ENCODE peak calls at places on chromosome 1, in four cellular contexts. I is astrocyte, Q is bronchial epithelial cell, Z is nephron progenitor cell. E is an unnamed sample.
A peak's percentile ranks its signal among the peaks of the same experiment; 100 is the strongest.

GRCh38 chr1:167641786-167642500 is 11.9 kb downstream of the RCSD1 start:
- DNase-seq in Q (no peak), I (no peak), Z (no peak), E (no peak)

GRCh38 chr1:21550097-21550496 is 40.9 kb downstream of the ALPL start:
- DNase-seq in I (peak; percentile 57), Z (no peak), Q (no peak), E (no peak)

GRCh38 chr1:109161836-109162606 is 48.1 kb downstream of the ELAPOR1 start:
- DNase-seq in Z (no peak), Q (peak; percentile 86), I (peak; percentile 80), E (peak; percentile 53)

GRCh38 chr1:9984253-9984652 is 12.8 kb upstream of the RBP7 start:
- DNase-seq in I (no peak), Q (no peak), Z (no peak), E (no peak)

GRCh38 chr1:12525311-12526181 is 92.5 kb downstream of the DHRS3 start:
- DNase-seq in I (no peak), Q (no peak), Z (no peak), E (no peak)

GRCh38 chr1:204706838-204707509 is 21.4 kb upstream of the LRRN2 start:
- DNase-seq in Z (no peak), I (no peak), Q (no peak), E (no peak)

GRCh38 chr1:21541835-21542234 is 32.6 kb downstream of the ALPL start:
- DNase-seq in Z (no peak), Q (no peak), I (peak; percentile 91), E (no peak)

GRCh38 chr1:21089711-21090110 is 87.0 kb downstream of the EIF4G3 start:
- DNase-seq in I (no peak), Q (no peak), Z (no peak), E (no peak)

GRCh38 chr1:172342584-172343245 is 77.8 kb upstream of the C1orf105 start:
- DNase-seq in I (peak; percentile 8), Z (no peak), Q (peak; percentile 47), E (no peak)

GRCh38 chr1:111221633-111222286 is 5.8 kb upstream of the CHI3L2 start:
- DNase-seq in I (peak; percentile 25), Q (no peak), Z (no peak), E (peak; percentile 98)

GRCh38 chr1:72757843-72758242 is 475.5 kb upstream of the NEGR1 start:
- DNase-seq in Z (no peak), I (no peak), Q (no peak), E (no peak)

GRCh38 chr1:246308533-246309075 is 198.5 kb downstream of the SMYD3 start:
- DNase-seq in Z (no peak), I (no peak), Q (no peak), E (no peak)

GRCh38 chr1:210739627-210740026 is 394.3 kb downstream of the KCNH1 start:
- DNase-seq in Q (no peak), Z (peak; percentile 9), I (peak; percentile 6), E (no peak)

GRCh38 chr1:53896673-53897229 is 2.8 kb downstream of the DIO1 start:
- DNase-seq in Z (no peak), Q (peak; percentile 49), I (peak; percentile 82), E (no peak)

GRCh38 chr1:154972517-154973343 is 1.8 kb upstream of the CKS1B start:
- DNase-seq in Z (peak; percentile 61), Q (peak; percentile 98), I (peak; percentile 97), E (no peak)

GRCh38 chr1:227532019-227532619 is 31.2 kb upstream of the ZNF678 start:
- DNase-seq in Z (no peak), Q (peak; percentile 26), I (no peak), E (no peak)

GRCh38 chr1:112146201-112146715 is 156.8 kb upstream of the KCND3 start:
- DNase-seq in Q (no peak), Z (no peak), I (no peak), E (no peak)

GRCh38 chr1:244341455-244342450 is 110.0 kb downstream of the ADSS2 start:
- DNase-seq in Q (peak; percentile 98), I (peak; percentile 49), Z (no peak), E (no peak)

GRCh38 chr1:224302947-224303346 is 27.0 kb downstream of the NVL start:
- DNase-seq in I (no peak), Z (no peak), Q (peak; percentile 24), E (no peak)

GRCh38 chr1:221138516-221138915 is 259.3 kb downstream of the HLX start:
- DNase-seq in I (no peak), Z (no peak), Q (no peak), E (no peak)

GRCh38 chr1:169106921-169107672 is 607 bp downstream of the ATP1B1 start:
- DNase-seq in I (no peak), Z (peak; percentile 61), Q (no peak), E (no peak)

GRCh38 chr1:209755926-209756607 is at the start of gene TRAF3IP3:
- DNase-seq in Q (no peak), I (no peak), Z (no peak), E (peak; percentile 93)

GRCh38 chr1:2019162-2019542 is at the start of gene GABRD:
- DNase-seq in Z (peak; percentile 63), Q (no peak), I (no peak), E (no peak)

GRCh38 chr1:43007377-43008105 is 48.9 kb upstream of the SLC2A1 start:
- DNase-seq in Q (peak; percentile 34), I (no peak), Z (peak; percentile 64), E (no peak)

GRCh38 chr1:166391677-166392076 is 224.9 kb upstream of the FAM78B start:
- DNase-seq in I (peak; percentile 18), Q (peak; percentile 30), Z (no peak), E (no peak)

GRCh38 chr1:206796984-206797402 is 24.7 kb upstream of the IL10 start:
- DNase-seq in Z (no peak), Q (no peak), I (no peak), E (no peak)

GRCh38 chr1:1610796-1611597 is 4.3 kb upstream of the MIB2 start:
- DNase-seq in Q (no peak), I (no peak), Z (no peak), E (no peak)

GRCh38 chr1:201652180-201652579 is 113.3 kb downstream of the NAV1 start:
- DNase-seq in I (no peak), Z (no peak), Q (no peak), E (no peak)

GRCh38 chr1:228955691-228956090 is 220.4 kb downstream of the RHOU start:
- DNase-seq in I (peak; percentile 75), Q (peak; percentile 27), Z (no peak), E (no peak)

GRCh38 chr1:45410850-45411509 is 70.7 kb upstream of the MUTYH start:
- DNase-seq in I (peak; percentile 12), Q (peak; percentile 58), Z (no peak), E (no peak)

GRCh38 chr1:248183996-248184395 is 9.4 kb downstream of the OR2M2 start:
- DNase-seq in I (no peak), Q (no peak), Z (no peak), E (no peak)

GRCh38 chr1:71193153-71193552 is 112.3 kb upstream of the ZRANB2 start:
- DNase-seq in I (no peak), Q (no peak), Z (no peak), E (no peak)

GRCh38 chr1:53657256-53657805 is 81.6 kb downstream of the GLIS1 start:
- DNase-seq in Z (no peak), I (no peak), Q (no peak), E (no peak)

GRCh38 chr1:79235221-79236002 is 228.9 kb upstream of the ADGRL4 start:
- DNase-seq in Q (no peak), Z (no peak), I (peak; percentile 29), E (no peak)

GRCh38 chr1:201261771-201262547 is 21.3 kb upstream of the PKP1 start:
- DNase-seq in Z (no peak), Q (peak; percentile 79), I (no peak), E (no peak)

GRCh38 chr1:173114381-173114780 is 63.6 kb upstream of the TNFSF18 start:
- DNase-seq in Q (peak; percentile 58), I (no peak), Z (no peak), E (no peak)

GRCh38 chr1:119647734-119648619 is at the start of gene ZNF697:
- DNase-seq in I (peak; percentile 96), Z (peak; percentile 88), Q (peak; percentile 93), E (no peak)
- TF ChIP-seq CTCF in I (peak; percentile 24), Z (peak; percentile 53), Q (no peak), E (no peak)

GRCh38 chr1:237045278-237046016 is 3.5 kb downstream of the RYR2 start:
- DNase-seq in Z (no peak), I (no peak), Q (no peak), E (no peak)
- TF ChIP-seq CTCF in Z (no peak), I (no peak), Q (no peak), E (no peak)

DNA sequence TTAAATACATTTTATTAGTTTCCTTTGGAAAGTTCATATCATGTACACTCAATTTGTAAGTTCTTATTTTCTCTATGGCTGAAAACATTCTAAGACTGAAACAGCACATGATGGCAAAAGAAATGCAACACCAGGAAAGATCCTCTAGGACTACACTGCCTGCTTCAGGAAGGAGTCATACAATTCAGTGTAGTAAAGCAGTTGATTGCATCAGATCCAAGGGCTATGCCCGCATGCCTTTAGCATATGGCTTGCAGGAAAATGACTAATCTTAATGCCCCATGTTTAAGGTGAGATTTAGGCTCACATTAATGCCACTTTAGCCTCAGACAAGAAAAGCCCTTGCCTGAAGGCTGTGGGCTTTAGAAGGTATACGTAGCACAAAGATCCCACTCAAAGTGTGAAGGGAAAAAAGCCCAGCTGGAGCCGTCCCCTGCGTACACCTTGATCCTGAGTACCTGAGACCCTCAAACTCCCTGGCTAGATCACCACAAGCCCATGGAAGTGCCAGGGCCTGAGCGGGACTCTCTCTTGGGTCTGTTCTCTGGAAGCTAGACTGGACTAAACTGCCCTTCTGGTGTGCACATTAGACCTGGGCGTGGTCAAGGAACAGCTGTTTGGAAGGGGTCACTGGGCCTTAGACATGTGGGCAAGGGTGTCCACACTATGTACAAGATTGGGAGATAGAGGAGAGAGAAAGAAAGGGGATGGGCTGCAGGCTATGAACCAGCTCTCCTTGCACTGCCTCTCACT is 52.9 kb downstream of the ESRRG start:
- DNase-seq in Z (no peak), I (no peak), Q (peak; percentile 58), E (no peak)
- TF ChIP-seq CTCF in Z (no peak), I (no peak), Q (no peak), E (no peak)

GRCh38 chr1:174189424-174190062 is 30.2 kb downstream of the RABGAP1L start:
- DNase-seq in I (no peak), Z (no peak), Q (no peak), E (no peak)
- TF ChIP-seq CTCF in I (no peak), Z (no peak), Q (no peak), E (peak; percentile 15)